ENCODE peak calls at places on chromosomes 3 and 15, in five cellular contexts. H is GM23248, L is endodermal cell, U is keratinocyte, K is right cardiac atrium. M is an unnamed sample. For H3K9me3, the result is how much of the 10 kb centered on the place peaks cover.

GRCh38 chr3:178288074-178288473 is 248.2 kb upstream of the KCNMB2 start:
- DNase-seq in H (no peak), L (no peak), U (no peak), K (no peak), M (no peak)

GRCh38 chr15:35410775-35411174 is 135.2 kb downstream of the DPH6 start:
- DNase-seq in H (no peak), L (no peak), U (no peak), K (no peak), M (no peak)

GRCh38 chr3:196774191-196774820 is 34.6 kb downstream of the PAK2 start:
- DNase-seq in H (peak), L (no peak), U (no peak), K (no peak), M (no peak)

GRCh38 chr15:67076147-67076843 is 10.9 kb downstream of the SMAD3 start:
- DNase-seq in H (peak), L (no peak), U (no peak), K (no peak), M (no peak)

GRCh38 chr3:50241163-50241562 is 5.2 kb downstream of the GNAI2 start:
- DNase-seq in H (peak), L (peak), U (no peak), K (no peak), M (no peak)

GRCh38 chr3:183697610-183698317 is at the start of gene YEATS2:
- DNase-seq in H (peak), L (peak), U (no peak), K (peak), M (peak)

GRCh38 chr15:39177561-39177960 is 403.3 kb upstream of the THBS1 start:
- DNase-seq in H (no peak), L (no peak), U (peak), K (no peak), M (no peak)

GRCh38 chr3:122973893-122974615 is 53.5 kb downstream of the SEMA5B start:
- DNase-seq in H (no peak), L (no peak), U (no peak), K (peak), M (peak)

GRCh38 chr15:85383470-85384148 is 3.2 kb downstream of the AKAP13 start:
- DNase-seq in H (no peak), L (no peak), U (no peak), K (no peak), M (no peak)

GRCh38 chr15:70505411-70505919 is 257.9 kb downstream of the UACA start:
- DNase-seq in H (peak), L (no peak), U (peak), K (no peak), M (no peak)

GRCh38 chr3:27666277-27666676 is 55.8 kb downstream of the EOMES start:
- DNase-seq in H (no peak), L (peak), U (no peak), K (no peak), M (no peak)

GRCh38 chr3:128701342-128702212 is 24.4 kb upstream of the RAB7A start:
- DNase-seq in H (no peak), L (no peak), U (no peak), K (no peak), M (no peak)

GRCh38 chr15:81133782-81134461 is at the start of gene CFAP161:
- DNase-seq in H (peak), L (peak), U (no peak), K (peak), M (peak)

GRCh38 chr3:61199843-61200242 is 51.4 kb downstream of the FHIT start:
- DNase-seq in H (no peak), L (no peak), U (no peak), K (no peak), M (no peak)

GRCh38 chr3:39208463-39209055 is 16.2 kb upstream of the XIRP1 start:
- DNase-seq in H (peak), L (peak), U (no peak), K (peak), M (peak)

GRCh38 chr15:71532994-71533393 is 277.4 kb upstream of the NR2E3 start:
- DNase-seq in H (peak), L (peak), U (peak), K (no peak), M (no peak)

GRCh38 chr3:43369404-43370345 is 83.3 kb downstream of the SNRK start:
- DNase-seq in H (no peak), L (no peak), U (no peak), K (peak), M (no peak)

GRCh38 chr3:52428151-52429005 is 16.5 kb downstream of the SEMA3G start:
- DNase-seq in H (peak), L (peak), U (no peak), K (peak), M (peak)

GRCh38 chr3:9762871-9763270 is 6.9 kb downstream of the CAMK1 start:
- DNase-seq in H (no peak), L (no peak), U (no peak), K (no peak), M (no peak)

GRCh38 chr3:73766599-73767378 is 142.0 kb upstream of the PDZRN3 start:
- DNase-seq in H (peak), L (no peak), U (no peak), K (no peak), M (no peak)

GRCh38 chr3:184662192-184662591 is 49.7 kb downstream of the MAGEF1 start:
- DNase-seq in H (peak), L (peak), U (no peak), K (peak), M (no peak)

GRCh38 chr3:129276385-129276784 is 2.3 kb upstream of the HMCES start:
- DNase-seq in H (no peak), L (no peak), U (no peak), K (no peak), M (no peak)

GRCh38 chr3:16801223-16801622 is 83.5 kb upstream of the PLCL2 start:
- DNase-seq in H (no peak), L (no peak), U (no peak), K (no peak), M (no peak)

GRCh38 chr15:60155661-60156060 is 151.6 kb downstream of the FOXB1 start:
- DNase-seq in H (peak), L (no peak), U (no peak), K (no peak), M (no peak)

GRCh38 chr3:39000008-39000450 is 51.7 kb downstream of the SCN11A start:
- DNase-seq in H (peak), L (no peak), U (peak), K (no peak), M (no peak)

GRCh38 chr3:179991104-179991503 is 45.6 kb downstream of the PEX5L start:
- DNase-seq in H (no peak), L (no peak), U (no peak), K (no peak), M (no peak)

GRCh38 chr3:98744283-98744682 is 18.9 kb upstream of the ST3GAL6 start:
- DNase-seq in H (no peak), L (no peak), U (no peak), K (no peak), M (no peak)

DNA sequence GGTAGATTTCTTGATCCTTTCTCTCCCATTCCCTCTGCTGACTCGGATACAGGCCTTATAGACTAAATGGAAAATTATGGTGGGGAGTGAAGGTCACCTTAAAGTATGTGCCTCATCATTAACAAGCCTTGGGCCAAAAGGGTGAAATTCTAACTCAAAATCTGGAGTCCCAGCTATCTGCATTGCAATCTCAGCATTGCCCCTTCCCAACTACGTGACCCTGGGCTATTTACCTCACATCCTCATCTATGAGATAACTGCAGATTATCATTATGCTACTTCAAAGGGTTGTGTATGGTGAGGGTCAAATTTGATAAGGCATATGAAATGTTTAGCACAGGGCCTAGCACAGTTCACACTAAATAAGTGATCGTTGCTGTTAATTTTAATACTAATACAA is 147.7 kb downstream of the WNT5A start:
- DNase-seq in H (no peak), L (no peak), U (no peak), K (no peak), M (no peak)
- H3K9me3 ChIP-seq in H (under half), L (under half), U (under half), K (under half), M (under half)

GRCh38 chr3:140871022-140871421 is 70.6 kb upstream of the SLC25A36 start:
- DNase-seq in H (no peak), L (no peak), U (no peak), K (no peak), M (no peak)
- H3K27ac ChIP-seq in H (no peak), L (no peak), U (no peak), K (no peak), M (no peak)

GRCh38 chr3:13704174-13704573 is 155.2 kb downstream of the FBLN2 start:
- DNase-seq in H (no peak), L (peak), U (no peak), K (no peak), M (no peak)
- H3K9me3 ChIP-seq in H (under half), L (under half), U (under half), K (under half), M (under half)

GRCh38 chr3:124781706-124782376 is 51.6 kb downstream of the UMPS start:
- DNase-seq in H (no peak), L (no peak), U (no peak), K (no peak), M (no peak)

GRCh38 chr3:124780767-124781485 is 50.7 kb downstream of the UMPS start:
- DNase-seq in H (peak), L (peak), U (no peak), K (peak), M (peak)

GRCh38 chr3:124779751-124780191 is 49.5 kb downstream of the UMPS start:
- DNase-seq in H (no peak), L (no peak), U (no peak), K (no peak), M (no peak)

GRCh38 chr3:124779116-124779515 is 48.9 kb downstream of the UMPS start:
- DNase-seq in H (no peak), L (no peak), U (no peak), K (no peak), M (no peak)

GRCh38 chr3:124780356-124780755 is 50.1 kb downstream of the UMPS start:
- DNase-seq in H (peak), L (no peak), U (no peak), K (peak), M (peak)
- H3K27ac ChIP-seq in H (peak), L (peak), U (peak), K (peak), M (peak)

GRCh38 chr15:25245801-25246622 is 192.8 kb downstream of the UBE3A start:
- DNase-seq in H (no peak), L (peak), U (no peak), K (peak), M (no peak)
- H3K9me3 ChIP-seq in H (under half), L (under half), U (under half), K (under half), M (half or more)

M was measured in left ventricle myocardium inferior.